ENCODE peak calls at places on chromosomes 11 and 22, in five cellular contexts. Z, J, N, K and L are unnamed samples.

GRCh38 chr22:49372111-49372529 is 455.6 kb downstream of the BRD1 start:
- DNase-seq in N (peak), J (no peak), K (no peak), Z (no peak), L (no peak)

GRCh38 chr11:125846188-125846587 is 13.1 kb downstream of the PATE4 start:
- DNase-seq in N (no peak), Z (no peak), K (no peak), J (no peak), L (no peak)

GRCh38 chr11:22169833-22170232 is 23.1 kb upstream of the ANO5 start:
- DNase-seq in N (no peak), Z (peak), K (no peak), J (no peak), L (no peak)

GRCh38 chr11:125330462-125331325 is 165.4 kb downstream of the FEZ1 start:
- DNase-seq in N (peak), Z (no peak), K (no peak), J (no peak), L (no peak)

GRCh38 chr22:17920145-17920605 is 104.2 kb downstream of the MICAL3 start:
- DNase-seq in J (peak), Z (peak), K (no peak), N (no peak), L (peak)

GRCh38 chr11:17760102-17761029 is 25.8 kb downstream of the KCNC1 start:
- DNase-seq in K (peak), N (no peak), J (peak), Z (peak), L (peak)

GRCh38 chr11:122440783-122441701 is 214.5 kb upstream of the UBASH3B start:
- DNase-seq in K (no peak), N (no peak), Z (peak), J (no peak), L (no peak)

GRCh38 chr11:69873166-69874077 is 54.2 kb upstream of the FGF3 start:
- DNase-seq in K (no peak), Z (no peak), N (no peak), J (no peak), L (no peak)

GRCh38 chr11:88508808-88509581 is 171.5 kb upstream of the CTSC start:
- DNase-seq in N (no peak), J (peak), Z (peak), K (no peak), L (no peak)

GRCh38 chr22:29308791-29309262 is 2.4 kb downstream of the GAS2L1 start:
- DNase-seq in K (no peak), N (peak), Z (peak), J (no peak), L (no peak)

GRCh38 chr22:50267591-50268390 is 2.4 kb downstream of the MAPK11 start:
- DNase-seq in K (no peak), N (no peak), Z (peak), J (no peak), L (no peak)

GRCh38 chr11:120326845-120327281 is 1.8 kb downstream of the TLCD5 start:
- DNase-seq in J (no peak), Z (no peak), N (no peak), K (no peak), L (no peak)

GRCh38 chr11:47750725-47751124 is 16.4 kb downstream of the FNBP4 start:
- DNase-seq in K (no peak), J (no peak), Z (no peak), N (no peak), L (no peak)

GRCh38 chr22:43013355-43014061 is 1.4 kb downstream of the PACSIN2 start:
- DNase-seq in K (no peak), J (no peak), Z (no peak), N (no peak), L (no peak)

GRCh38 chr11:2599561-2600189 is 100.1 kb downstream of the KCNQ1OT1 start:
- DNase-seq in Z (no peak), N (no peak), J (no peak), K (no peak), L (no peak)

GRCh38 chr22:45008853-45009751 is 703 bp downstream of the PHF21B start:
- DNase-seq in K (no peak), J (no peak), Z (peak), N (no peak), L (peak)

GRCh38 chr11:124474079-124474478 is 28.6 kb upstream of the OR8B8 start:
- DNase-seq in Z (no peak), J (no peak), K (no peak), N (no peak), L (no peak)

GRCh38 chr11:19724765-19725164 is 12.1 kb downstream of the NAV2 start:
- DNase-seq in Z (no peak), J (no peak), K (no peak), N (peak), L (no peak)

GRCh38 chr11:47943721-47944554 is 36.4 kb upstream of the PTPRJ start:
- DNase-seq in J (no peak), K (no peak), N (no peak), Z (peak), L (no peak)

GRCh38 chr11:31340903-31341572 is 28.5 kb downstream of the DCDC1 start:
- DNase-seq in K (peak), J (peak), N (no peak), Z (peak), L (peak)

GRCh38 chr11:130308925-130309324 is 5.8 kb downstream of the ZBTB44 start:
- DNase-seq in J (no peak), K (no peak), N (no peak), Z (no peak), L (no peak)

GRCh38 chr22:38218661-38219331 is 17.0 kb downstream of the MAFF start:
- DNase-seq in J (peak), Z (peak), N (peak), K (no peak), L (no peak)

GRCh38 chr11:79697905-79698304 is 257.1 kb upstream of the TENM4 start:
- DNase-seq in K (no peak), J (no peak), N (no peak), Z (no peak), L (no peak)

GRCh38 chr11:115552151-115552550 is 47.9 kb upstream of the CADM1 start:
- DNase-seq in J (no peak), Z (no peak), N (no peak), K (no peak), L (no peak)

GRCh38 chr11:14359573-14360031 is 619 bp upstream of the RRAS2 start:
- DNase-seq in Z (no peak), K (no peak), N (no peak), J (no peak), L (no peak)

GRCh38 chr11:34651551-34651950 is 30.7 kb downstream of the EHF start:
- DNase-seq in N (no peak), J (no peak), Z (peak), K (no peak), L (no peak)

GRCh38 chr11:29063630-29064361 is 953.0 kb downstream of the KCNA4 start:
- DNase-seq in Z (no peak), K (no peak), J (no peak), N (no peak), L (no peak)

GRCh38 chr11:116278076-116278475 is 494.7 kb downstream of the BUD13 start:
- DNase-seq in N (no peak), J (no peak), Z (no peak), K (no peak), L (peak)

GRCh38 chr11:118922745-118923627 is 2.7 kb downstream of the BCL9L start:
- DNase-seq in J (no peak), Z (no peak), K (no peak), N (no peak), L (no peak)

GRCh38 chr11:123856444-123856843 is 29.0 kb downstream of the TMEM225 start:
- DNase-seq in J (no peak), Z (no peak), N (no peak), K (no peak), L (no peak)

GRCh38 chr11:133081730-133082452 is 450.4 kb downstream of the OPCML start:
- DNase-seq in K (no peak), N (no peak), J (no peak), Z (peak), L (no peak)

GRCh38 chr11:76322593-76323341 is 58.2 kb downstream of the THAP12 start:
- DNase-seq in Z (no peak), K (no peak), J (no peak), N (no peak), L (no peak)

GRCh38 chr11:95152878-95153856 is 63.5 kb downstream of the ENDOD1 start:
- DNase-seq in Z (no peak), J (no peak), K (no peak), N (no peak), L (no peak)

GRCh38 chr11:117218133-117218915 is 13.5 kb downstream of the PCSK7 start:
- DNase-seq in J (no peak), N (peak), K (no peak), Z (no peak), L (no peak)

GRCh38 chr11:82557274-82557673 is 176.4 kb downstream of the FAM181B start:
- DNase-seq in N (no peak), Z (no peak), K (no peak), J (no peak), L (no peak)

GRCh38 chr11:61524963-61525587 is 16.5 kb downstream of the LRRC10B start:
- DNase-seq in Z (no peak), N (no peak), K (no peak), J (no peak), L (no peak)

GRCh38 chr11:66367561-66368312 is 3.8 kb downstream of the SLC29A2 start:
- DNase-seq in Z (no peak), K (no peak), J (no peak), N (no peak), L (no peak)

GRCh38 chr11:113697075-113697474 is 9.0 kb downstream of the TMPRSS5 start:
- DNase-seq in N (no peak), K (no peak), J (no peak), Z (no peak), L (no peak)

GRCh38 chr11:9120659-9121350 is 29.4 kb upstream of the SCUBE2 start:
- DNase-seq in K (no peak), J (no peak), N (no peak), Z (peak), L (peak)

GRCh38 chr11:12170984-12171383 is 60.6 kb downstream of the MICAL2 start:
- DNase-seq in N (peak), Z (no peak), J (no peak), K (no peak), L (no peak)